ENCODE peak calls at places on chromosomes 5 and 9, in five cellular contexts. K is CD4-positive, CD25-positive, alpha-beta regulatory T cell; Z is mesenchymal stem cell; E is psoas muscle; I is body of pancreas. S is an unnamed sample.

GRCh38 chr5:6652025-6652424 is 18.8 kb downstream of the SRD5A1 start:
- DNase-seq in E (no peak), Z (no peak), I (no peak), K (no peak), S (no peak)

GRCh38 chr5:137220523-137220927 is 278.6 kb downstream of the SPOCK1 start:
- DNase-seq in Z (peak; percentile 75), I (no peak), K (no peak), E (no peak), S (no peak)

GRCh38 chr5:118405650-118406061 is 582.7 kb downstream of the DTWD2 start:
- DNase-seq in I (no peak), K (no peak), E (no peak), Z (peak; percentile 1), S (no peak)

GRCh38 chr5:7908317-7908716 is 39.4 kb downstream of the MTRR start:
- DNase-seq in I (no peak), K (no peak), Z (no peak), E (no peak), S (no peak)

GRCh38 chr5:126339215-126339805 is 83.9 kb upstream of the GRAMD2B start:
- DNase-seq in E (no peak), K (peak; percentile 35), Z (peak; percentile 72), I (peak; percentile 45), S (no peak)

GRCh38 chr5:38557792-38558191 is 1.3 kb upstream of the LIFR start:
- DNase-seq in I (no peak), E (no peak), K (no peak), Z (no peak), S (no peak)

GRCh38 chr9:20353529-20353928 is 268.8 kb downstream of the MLLT3 start:
- DNase-seq in K (no peak), I (peak; percentile 41), Z (no peak), E (no peak), S (no peak)

GRCh38 chr5:120464627-120465280 is 654 bp downstream of the PRR16 start:
- DNase-seq in Z (peak; percentile 74), E (peak; percentile 70), I (peak; percentile 14), K (no peak), S (no peak)

GRCh38 chr9:101758300-101758930 is 20.0 kb upstream of the GRIN3A start:
- DNase-seq in K (no peak), Z (no peak), I (no peak), E (no peak), S (no peak)

DNA sequence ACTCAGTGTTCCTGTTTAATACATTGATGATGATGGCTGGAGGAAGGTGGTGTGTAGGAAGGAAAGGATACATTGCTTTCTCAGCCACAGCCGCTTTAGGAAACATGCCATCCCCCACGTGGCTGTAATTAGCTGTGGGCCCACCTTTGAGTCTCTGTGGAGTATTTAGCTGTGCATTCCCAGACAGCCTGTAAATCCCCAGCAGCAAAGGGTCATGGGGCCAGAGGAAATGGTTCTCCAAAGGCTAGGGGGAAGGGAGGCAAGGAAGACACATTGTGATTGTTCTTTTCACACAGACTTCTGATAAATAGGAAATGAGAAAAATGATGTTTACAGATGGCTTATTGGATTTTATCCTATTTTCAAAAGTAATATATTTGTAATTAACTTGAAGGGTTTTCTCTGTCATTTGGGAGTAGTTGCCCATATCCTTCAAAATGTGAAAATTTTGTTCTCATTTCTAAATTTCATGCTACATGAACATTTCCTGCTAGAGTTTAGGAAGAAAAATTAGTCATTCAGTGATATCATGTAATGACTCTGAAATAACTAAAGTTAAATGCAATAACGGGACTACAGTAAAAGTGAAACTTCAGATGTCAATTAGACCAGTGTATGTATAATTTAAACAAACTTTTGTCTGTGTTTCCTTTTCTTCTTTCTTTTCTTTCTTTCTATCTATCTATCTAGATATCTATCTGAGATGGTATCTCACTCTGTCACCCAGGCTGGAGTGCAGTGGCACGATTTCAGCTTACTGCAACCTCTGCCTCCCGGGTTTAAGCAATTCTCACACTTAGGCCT is 24.3 kb upstream of the F2R start:
- DNase-seq in Z (peak; percentile 80), K (no peak), E (no peak), I (no peak), S (no peak)
- H3K4me1 ChIP-seq in Z (peaks cover 9% of the 10 kb centered on the region), K (no peaks in the 10 kb centered on the region), E (no peaks in the 10 kb centered on the region), I (no peaks in the 10 kb centered on the region), S (no peaks in the 10 kb centered on the region)

GRCh38 chr9:72352911-72353388 is 12.1 kb downstream of the ZFAND5 start:
- DNase-seq in Z (peak; percentile 60), I (no peak), K (no peak), E (no peak), S (no peak)

GRCh38 chr9:72353455-72354116 is 11.4 kb downstream of the ZFAND5 start:
- DNase-seq in E (no peak), K (no peak), Z (peak; percentile 50), I (no peak), S (no peak)

GRCh38 chr9:72355153-72355552 is 9.9 kb downstream of the ZFAND5 start:
- DNase-seq in K (no peak), I (no peak), Z (peak; percentile 39), E (no peak), S (no peak)

GRCh38 chr9:72354704-72355103 is 10.3 kb downstream of the ZFAND5 start:
- DNase-seq in K (no peak), I (no peak), Z (peak; percentile 42), E (no peak), S (no peak)

GRCh38 chr9:72356019-72356653 is 8.9 kb downstream of the ZFAND5 start:
- DNase-seq in I (no peak), K (no peak), E (no peak), Z (peak; percentile 44), S (no peak)
- H3K27ac ChIP-seq in I (no peak overlapping the region), K (no peak overlapping the region), E (peak overlapping the region; percentile 99), Z (no peak overlapping the region), S (no peak overlapping the region)

GRCh38 chr5:172952034-172952511 is 7.2 kb upstream of the RPL26L1 start:
- DNase-seq in Z (no peak), K (no peak), I (no peak), E (no peak), S (no peak)
- H3K36me3 ChIP-seq in Z (peaks cover 31% of the 10 kb centered on the region), K (peaks cover 15% of the 10 kb centered on the region), I (peaks cover 8% of the 10 kb centered on the region), E (no peaks in the 10 kb centered on the region), S (peaks cover 3% of the 10 kb centered on the region)

GRCh38 chr5:31889131-31889561 is 250.2 kb downstream of the PDZD2 start:
- DNase-seq in K (no peak), I (no peak), Z (no peak), E (no peak), S (no peak)
- H3K4me1 ChIP-seq in K (no peaks in the 10 kb centered on the region), I (peaks cover 12% of the 10 kb centered on the region), Z (peaks cover 8% of the 10 kb centered on the region), E (no peaks in the 10 kb centered on the region), S (no peaks in the 10 kb centered on the region)